ENCODE peak calls at places on chromosomes 16 and 17, in five cellular contexts. One of them, this sample, is unnamed.

GRCh38 chr16:30654856-30655255 is 3.4 kb upstream of the FBRS start:
- DNase-seq in stomach: no peak
- DNase-seq in Panc1: no peak
- DNase-seq in IMR-90: no peak
- DNase-seq in AG04449: no peak
- DNase-seq in this sample: no peak

GRCh38 chr16:84603115-84603816 is 14.6 kb downstream of the COTL1 start:
- DNase-seq in stomach: peak
- DNase-seq in Panc1: peak
- DNase-seq in IMR-90: peak
- DNase-seq in AG04449: peak
- DNase-seq in this sample: peak

GRCh38 chr17:5485270-5486205 is at the start of gene DERL2:
- DNase-seq in stomach: no peak
- DNase-seq in Panc1: no peak
- DNase-seq in IMR-90: peak
- DNase-seq in AG04449: no peak
- DNase-seq in this sample: peak

GRCh38 chr16:22370038-22370541 is 4.3 kb downstream of the CDR2 start:
- DNase-seq in stomach: no peak
- DNase-seq in Panc1: no peak
- DNase-seq in IMR-90: peak
- DNase-seq in AG04449: peak
- DNase-seq in this sample: peak

GRCh38 chr16:84579936-84580335 is 37.9 kb downstream of the COTL1 start:
- DNase-seq in stomach: peak
- DNase-seq in Panc1: no peak
- DNase-seq in IMR-90: no peak
- DNase-seq in AG04449: no peak
- DNase-seq in this sample: no peak

GRCh38 chr17:18186271-18186982 is 2.8 kb downstream of the ALKBH5 start:
- DNase-seq in stomach: no peak
- DNase-seq in Panc1: no peak
- DNase-seq in IMR-90: peak
- DNase-seq in AG04449: no peak
- DNase-seq in this sample: peak

GRCh38 chr16:31537362-31537921 is 9.7 kb downstream of the AHSP start:
- DNase-seq in stomach: no peak
- DNase-seq in Panc1: no peak
- DNase-seq in IMR-90: no peak
- DNase-seq in AG04449: no peak
- DNase-seq in this sample: no peak

GRCh38 chr17:4247361-4247980 is 16.3 kb downstream of the ANKFY1 start:
- DNase-seq in stomach: no peak
- DNase-seq in Panc1: no peak
- DNase-seq in IMR-90: no peak
- DNase-seq in AG04449: no peak
- DNase-seq in this sample: no peak

GRCh38 chr16:11968577-11968976 is 3.6 kb downstream of the TNFRSF17 start:
- DNase-seq in stomach: no peak
- DNase-seq in Panc1: no peak
- DNase-seq in IMR-90: no peak
- DNase-seq in AG04449: no peak
- DNase-seq in this sample: no peak

GRCh38 chr17:66542183-66542966 is 240.0 kb downstream of the PRKCA start:
- DNase-seq in stomach: no peak
- DNase-seq in Panc1: no peak
- DNase-seq in IMR-90: peak
- DNase-seq in AG04449: no peak
- DNase-seq in this sample: peak

GRCh38 chr17:76404976-76405563 is 20.7 kb downstream of the SPHK1 start:
- DNase-seq in stomach: peak
- DNase-seq in Panc1: no peak
- DNase-seq in IMR-90: no peak
- DNase-seq in AG04449: no peak
- DNase-seq in this sample: no peak

GRCh38 chr16:78310990-78311561 is 211.6 kb downstream of the WWOX start:
- DNase-seq in stomach: no peak
- DNase-seq in Panc1: no peak
- DNase-seq in IMR-90: peak
- DNase-seq in AG04449: no peak
- DNase-seq in this sample: peak

GRCh38 chr16:70706948-70707465 is 21.2 kb upstream of the MTSS2 start:
- DNase-seq in stomach: no peak
- DNase-seq in Panc1: no peak
- DNase-seq in IMR-90: peak
- DNase-seq in AG04449: no peak
- DNase-seq in this sample: peak

GRCh38 chr16:2043980-2044451 is 3.6 kb downstream of the NTHL1 start:
- DNase-seq in stomach: peak
- DNase-seq in Panc1: no peak
- DNase-seq in IMR-90: no peak
- DNase-seq in AG04449: no peak
- DNase-seq in this sample: no peak

GRCh38 chr16:78285437-78285917 is 186.0 kb downstream of the WWOX start:
- DNase-seq in stomach: no peak
- DNase-seq in Panc1: no peak
- DNase-seq in IMR-90: no peak
- DNase-seq in AG04449: no peak
- DNase-seq in this sample: no peak

GRCh38 chr17:83194189-83194565 is 114.8 kb downstream of the METRNL start:
- DNase-seq in stomach: no peak
- DNase-seq in Panc1: no peak
- DNase-seq in IMR-90: no peak
- DNase-seq in AG04449: no peak
- DNase-seq in this sample: no peak

GRCh38 chr16:17437142-17437720 is 33.5 kb downstream of the XYLT1 start:
- DNase-seq in stomach: no peak
- DNase-seq in Panc1: no peak
- DNase-seq in IMR-90: no peak
- DNase-seq in AG04449: no peak
- DNase-seq in this sample: peak

GRCh38 chr16:89407282-89407924 is 83.0 kb downstream of the ANKRD11 start:
- DNase-seq in stomach: no peak
- DNase-seq in Panc1: no peak
- DNase-seq in IMR-90: no peak
- DNase-seq in AG04449: no peak
- DNase-seq in this sample: no peak

GRCh38 chr17:50900383-50900892 is 34.3 kb upstream of the TOB1 start:
- DNase-seq in stomach: no peak
- DNase-seq in Panc1: no peak
- DNase-seq in IMR-90: no peak
- DNase-seq in AG04449: no peak
- DNase-seq in this sample: no peak

GRCh38 chr17:46071796-46072195 is 72.7 kb downstream of the STH start:
- DNase-seq in stomach: no peak
- DNase-seq in Panc1: no peak
- DNase-seq in IMR-90: no peak
- DNase-seq in AG04449: no peak
- DNase-seq in this sample: no peak

GRCh38 chr17:16934133-16934795 is 37.7 kb downstream of the TNFRSF13B start:
- DNase-seq in stomach: no peak
- DNase-seq in Panc1: no peak
- DNase-seq in IMR-90: no peak
- DNase-seq in AG04449: no peak
- DNase-seq in this sample: no peak

GRCh38 chr17:3043737-3044365 is 19.6 kb downstream of the OR1D5 start:
- DNase-seq in stomach: no peak
- DNase-seq in Panc1: no peak
- DNase-seq in IMR-90: no peak
- DNase-seq in AG04449: no peak
- DNase-seq in this sample: no peak

GRCh38 chr16:4752351-4753100 is 14.4 kb downstream of the ZNF500 start:
- DNase-seq in stomach: no peak
- DNase-seq in Panc1: no peak
- DNase-seq in IMR-90: no peak
- DNase-seq in AG04449: no peak
- DNase-seq in this sample: no peak

GRCh38 chr16:27429981-27430441 is 28.0 kb downstream of the IL21R start:
- DNase-seq in stomach: peak
- DNase-seq in Panc1: no peak
- DNase-seq in IMR-90: no peak
- DNase-seq in AG04449: no peak
- DNase-seq in this sample: no peak

GRCh38 chr16:89193576-89194293 is 6.6 kb downstream of the SLC22A31 start:
- DNase-seq in stomach: no peak
- DNase-seq in Panc1: no peak
- DNase-seq in IMR-90: no peak
- DNase-seq in AG04449: no peak
- DNase-seq in this sample: no peak

GRCh38 chr17:49035470-49036269 is 38.5 kb downstream of the IGF2BP1 start:
- DNase-seq in stomach: peak
- DNase-seq in Panc1: peak
- DNase-seq in IMR-90: peak
- DNase-seq in AG04449: no peak
- DNase-seq in this sample: peak
- H3K4me3 ChIP-seq in stomach: peak
- H3K4me3 ChIP-seq in Panc1: no peak
- H3K4me3 ChIP-seq in IMR-90: no peak
- H3K4me3 ChIP-seq in AG04449: no peak
- H3K4me3 ChIP-seq in this sample: peak

GRCh38 chr17:47719411-47720152 is 13.5 kb upstream of the TBX21 start:
- DNase-seq in stomach: no peak
- DNase-seq in Panc1: no peak
- DNase-seq in IMR-90: peak
- DNase-seq in AG04449: peak
- DNase-seq in this sample: peak

GRCh38 chr17:47716381-47716780 is 16.7 kb upstream of the TBX21 start:
- DNase-seq in stomach: no peak
- DNase-seq in Panc1: no peak
- DNase-seq in IMR-90: no peak
- DNase-seq in AG04449: no peak
- DNase-seq in this sample: no peak

GRCh38 chr17:47718634-47719405 is 14.2 kb upstream of the TBX21 start:
- DNase-seq in stomach: no peak
- DNase-seq in Panc1: no peak
- DNase-seq in IMR-90: no peak
- DNase-seq in AG04449: no peak
- DNase-seq in this sample: no peak

GRCh38 chr17:47717261-47717697 is 15.8 kb upstream of the TBX21 start:
- DNase-seq in stomach: no peak
- DNase-seq in Panc1: no peak
- DNase-seq in IMR-90: no peak
- DNase-seq in AG04449: no peak
- DNase-seq in this sample: no peak

DNA sequence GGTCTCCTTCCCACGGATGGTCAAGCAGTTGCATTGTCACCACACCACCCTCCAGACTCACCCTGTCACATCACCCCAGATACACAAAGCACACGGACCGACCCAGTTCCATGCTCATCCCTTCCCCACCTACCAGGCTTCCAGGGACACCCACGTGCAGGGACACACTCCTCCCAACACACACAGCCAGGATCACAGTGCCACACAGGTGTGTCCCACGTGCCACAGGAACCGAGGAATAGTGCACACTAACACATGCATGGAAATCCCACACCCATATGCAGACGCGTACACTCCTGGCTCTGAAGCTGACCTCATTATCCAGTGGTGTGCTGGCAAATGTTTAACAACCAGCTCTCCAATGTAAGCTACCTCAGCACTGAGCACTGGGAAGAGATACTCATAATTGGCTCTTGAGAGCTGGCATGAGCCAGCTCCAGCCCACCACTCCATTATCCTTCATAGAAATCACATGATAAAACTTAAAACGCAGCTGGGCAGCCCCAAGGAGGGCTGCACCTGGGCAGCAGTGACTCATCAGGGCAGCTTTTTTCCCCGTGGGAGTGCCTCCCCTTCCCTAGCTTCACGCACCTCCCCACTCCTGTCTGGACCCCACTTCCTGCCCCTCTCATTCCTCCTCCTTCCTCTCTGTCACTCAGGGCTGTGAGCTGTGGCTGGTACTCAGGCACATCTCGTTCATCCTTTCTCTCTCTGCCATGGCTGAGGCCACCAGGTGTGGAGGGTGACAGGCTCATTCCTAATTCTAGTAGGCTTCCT is 15.0 kb upstream of the TBX21 start:
- DNase-seq in stomach: no peak
- DNase-seq in Panc1: no peak
- DNase-seq in IMR-90: no peak
- DNase-seq in AG04449: no peak
- DNase-seq in this sample: peak
- TF ChIP-seq CTCF in stomach: no peak
- TF ChIP-seq CTCF in Panc1: no peak
- TF ChIP-seq CTCF in IMR-90: no peak
- TF ChIP-seq CTCF in AG04449: no peak
- TF ChIP-seq CTCF in this sample: no peak

DNA sequence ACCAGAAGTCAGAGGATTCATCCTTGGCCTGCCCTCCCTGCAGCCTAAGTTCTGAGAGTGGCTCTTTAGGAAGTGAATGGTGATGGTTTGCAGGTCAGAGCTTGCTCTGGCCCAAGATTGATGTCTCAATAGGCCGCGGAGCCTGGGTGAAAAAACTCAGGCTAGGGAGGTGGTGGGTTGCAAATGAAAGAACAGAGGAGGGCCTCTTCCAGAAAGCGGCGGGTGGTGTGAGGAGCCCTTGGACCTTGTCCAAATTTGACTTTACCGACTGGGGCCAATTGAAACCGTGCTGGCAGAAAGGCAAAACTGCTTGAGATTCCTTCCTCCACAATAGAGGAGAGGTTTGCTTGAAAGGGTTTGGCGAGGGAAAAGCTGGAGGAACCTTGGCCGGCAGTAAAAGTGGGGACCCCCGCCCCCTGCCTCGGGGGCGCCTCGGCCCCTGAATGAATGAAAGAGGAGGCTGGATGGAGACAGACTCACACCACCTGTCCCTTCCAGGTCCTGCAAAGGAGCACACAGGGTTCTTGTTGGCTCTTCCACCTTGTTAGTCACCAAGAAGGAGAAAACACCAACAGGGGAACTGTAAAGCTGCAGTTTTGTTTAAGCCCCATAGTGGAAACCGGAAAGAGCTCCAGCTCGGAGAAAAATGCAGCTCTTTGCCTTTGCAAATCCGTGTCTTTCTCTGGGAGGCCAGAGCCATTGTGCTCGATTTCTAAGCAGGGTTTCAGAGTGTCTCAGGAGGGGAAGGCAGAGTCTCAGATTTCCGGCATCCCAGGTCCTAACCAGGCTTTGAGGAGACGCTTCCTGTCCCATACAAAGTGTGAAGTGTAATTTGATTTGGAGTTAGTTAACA is 331.4 kb downstream of the SEC14L1 start:
- DNase-seq in stomach: peak
- DNase-seq in Panc1: no peak
- DNase-seq in IMR-90: peak
- DNase-seq in AG04449: no peak
- DNase-seq in this sample: peak
- H3K4me3 ChIP-seq in stomach: no peak
- H3K4me3 ChIP-seq in Panc1: no peak
- H3K4me3 ChIP-seq in IMR-90: no peak
- H3K4me3 ChIP-seq in AG04449: no peak
- H3K4me3 ChIP-seq in this sample: no peak

GRCh38 chr16:74064120-74064735 is 232.4 kb upstream of the PSMD7 start:
- DNase-seq in stomach: no peak
- DNase-seq in Panc1: no peak
- DNase-seq in IMR-90: peak
- DNase-seq in AG04449: no peak
- DNase-seq in this sample: no peak
- TF ChIP-seq CTCF in stomach: no peak
- TF ChIP-seq CTCF in Panc1: no peak
- TF ChIP-seq CTCF in IMR-90: peak
- TF ChIP-seq CTCF in AG04449: no peak
- TF ChIP-seq CTCF in this sample: no peak

This sample was measured in AG10803.